ENCODE peak calls at places on chromosomes 5 and 9, in eight cellular contexts. Q is body of pancreas, S is OCI-LY7, F is WERI-Rb-1, J is kidney, X is neuronal stem cell, L is RWPE1, Y is brain microvascular endothelial cell. D is an unnamed sample.

GRCh38 chr5:179378441-179379271 is 33.4 kb upstream of the ADAMTS2 start:
- DNase-seq in Q (peak), S (no peak), F (no peak), J (peak), X (no peak), L (no peak), Y (peak), D (no peak)

GRCh38 chr9:69279084-69279729 is 45.8 kb upstream of the ENTREP1 start:
- DNase-seq in Q (no peak), S (no peak), F (no peak), J (no peak), X (no peak), L (no peak), Y (no peak), D (no peak)

GRCh38 chr5:83551826-83552225 is 80.3 kb downstream of the VCAN start:
- DNase-seq in Q (no peak), S (no peak), F (no peak), J (no peak), X (no peak), L (no peak), Y (no peak), D (no peak)

GRCh38 chr9:103902263-103902662 is 191.8 kb upstream of the SMC2 start:
- DNase-seq in Q (no peak), S (no peak), F (no peak), J (no peak), X (no peak), L (no peak), Y (no peak), D (no peak)

GRCh38 chr9:18788256-18788655 is 244.8 kb downstream of the SAXO1 start:
- DNase-seq in Q (no peak), S (no peak), F (no peak), J (no peak), X (no peak), L (no peak), Y (no peak), D (no peak)

GRCh38 chr9:90167920-90168319 is 474.7 kb downstream of the DIRAS2 start:
- DNase-seq in Q (no peak), S (no peak), F (no peak), J (no peak), X (no peak), L (no peak), Y (no peak), D (no peak)

GRCh38 chr5:909086-909485 is 16.4 kb downstream of the TRIP13 start:
- DNase-seq in Q (no peak), S (no peak), F (peak), J (no peak), X (no peak), L (no peak), Y (no peak), D (no peak)

GRCh38 chr9:116081437-116082110 is 72.0 kb upstream of the PAPPA start:
- DNase-seq in Q (no peak), S (no peak), F (no peak), J (no peak), X (no peak), L (no peak), Y (no peak), D (no peak)

GRCh38 chr5:166507810-166508419 is 1783.5 kb upstream of the WWC1 start:
- DNase-seq in Q (no peak), S (no peak), F (no peak), J (no peak), X (no peak), L (no peak), Y (no peak), D (no peak)

GRCh38 chr5:963310-963672 is 45.3 kb upstream of the NKD2 start:
- DNase-seq in Q (no peak), S (no peak), F (no peak), J (peak), X (no peak), L (no peak), Y (no peak), D (no peak)

GRCh38 chr9:137056739-137057407 is 3.0 kb upstream of the ENTPD2 start:
- DNase-seq in Q (no peak), S (no peak), F (no peak), J (no peak), X (no peak), L (no peak), Y (no peak), D (no peak)

GRCh38 chr9:90946981-90947380 is 145.4 kb downstream of the SYK start:
- DNase-seq in Q (no peak), S (no peak), F (no peak), J (no peak), X (no peak), L (no peak), Y (no peak), D (no peak)

GRCh38 chr5:77718934-77719610 is 57.1 kb downstream of the TBCA start:
- DNase-seq in Q (no peak), S (no peak), F (no peak), J (no peak), X (no peak), L (no peak), Y (no peak), D (no peak)

GRCh38 chr9:550267-550790 is 291.2 kb upstream of the DMRT1 start:
- DNase-seq in Q (no peak), S (no peak), F (no peak), J (no peak), X (no peak), L (no peak), Y (no peak), D (no peak)

GRCh38 chr5:11390369-11390768 is 513.9 kb downstream of the CTNND2 start:
- DNase-seq in Q (no peak), S (no peak), F (no peak), J (no peak), X (no peak), L (no peak), Y (no peak), D (no peak)

GRCh38 chr9:126693428-126693931 is 79.8 kb downstream of the LMX1B start:
- DNase-seq in Q (no peak), S (no peak), F (peak), J (peak), X (no peak), L (no peak), Y (no peak), D (no peak)

GRCh38 chr9:88387035-88387732 is 1.1 kb upstream of the SPIN1 start:
- DNase-seq in Q (peak), S (no peak), F (peak), J (peak), X (no peak), L (no peak), Y (peak), D (no peak)

GRCh38 chr9:114805670-114806551 is at the start of gene TNFSF15:
- DNase-seq in Q (peak), S (peak), F (peak), J (peak), X (no peak), L (peak), Y (peak), D (no peak)

GRCh38 chr9:116451500-116451899 is 235.6 kb upstream of the TRIM32 start:
- DNase-seq in Q (no peak), S (no peak), F (no peak), J (no peak), X (no peak), L (no peak), Y (no peak), D (no peak)

GRCh38 chr9:13568446-13568845 is 289.0 kb upstream of the MPDZ start:
- DNase-seq in Q (no peak), S (no peak), F (no peak), J (no peak), X (no peak), L (no peak), Y (no peak), D (no peak)

GRCh38 chr9:70481471-70481870 is 67.0 kb upstream of the KLF9 start:
- DNase-seq in Q (no peak), S (no peak), F (no peak), J (no peak), X (no peak), L (no peak), Y (no peak), D (no peak)

GRCh38 chr5:157464518-157465171 is 4.6 kb downstream of the NIPAL4 start:
- DNase-seq in Q (peak), S (no peak), F (no peak), J (no peak), X (no peak), L (peak), Y (peak), D (peak)

GRCh38 chr5:180122875-180123274 is 51.3 kb upstream of the RNF130 start:
- DNase-seq in Q (no peak), S (no peak), F (no peak), J (no peak), X (no peak), L (no peak), Y (no peak), D (no peak)

GRCh38 chr9:123265833-123266232 is 2.6 kb downstream of the STRBP start:
- DNase-seq in Q (no peak), S (peak), F (no peak), J (no peak), X (no peak), L (no peak), Y (no peak), D (no peak)

GRCh38 chr5:173318881-173319609 is 9.2 kb downstream of the STC2 start:
- DNase-seq in Q (no peak), S (no peak), F (no peak), J (no peak), X (no peak), L (no peak), Y (no peak), D (no peak)
- H3K27ac ChIP-seq in Q (peak), S (no peak), F (no peak), J (no peak), X (no peak), L (no peak), Y (no peak), D (no peak)

DNA sequence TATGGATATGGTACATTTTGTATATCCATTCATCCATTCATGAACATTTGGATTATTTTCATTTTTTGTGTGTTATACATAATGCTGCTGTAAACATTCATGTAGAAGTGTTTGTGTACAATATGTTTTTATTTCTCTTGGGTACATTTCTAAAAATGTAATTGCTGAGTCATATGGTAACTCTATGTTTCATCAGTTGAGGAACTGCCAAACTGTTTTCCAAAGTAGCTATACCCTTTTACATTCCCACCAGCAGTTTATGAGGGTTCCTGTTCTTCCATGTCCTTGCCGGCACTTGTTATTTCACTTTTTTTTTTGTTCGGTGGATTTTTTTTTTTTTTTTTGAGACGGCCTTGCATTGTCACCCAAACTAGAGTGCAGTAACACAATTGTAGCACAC is 54.0 kb upstream of the MCCC2 start:
- DNase-seq in Q (no peak), S (no peak), F (no peak), J (no peak), X (no peak), L (no peak), Y (no peak), D (no peak)
- H3K27ac ChIP-seq in Q (no peak), S (no peak), F (no peak), J (no peak), X (no peak), L (no peak), Y (peak), D (peak)

DNA sequence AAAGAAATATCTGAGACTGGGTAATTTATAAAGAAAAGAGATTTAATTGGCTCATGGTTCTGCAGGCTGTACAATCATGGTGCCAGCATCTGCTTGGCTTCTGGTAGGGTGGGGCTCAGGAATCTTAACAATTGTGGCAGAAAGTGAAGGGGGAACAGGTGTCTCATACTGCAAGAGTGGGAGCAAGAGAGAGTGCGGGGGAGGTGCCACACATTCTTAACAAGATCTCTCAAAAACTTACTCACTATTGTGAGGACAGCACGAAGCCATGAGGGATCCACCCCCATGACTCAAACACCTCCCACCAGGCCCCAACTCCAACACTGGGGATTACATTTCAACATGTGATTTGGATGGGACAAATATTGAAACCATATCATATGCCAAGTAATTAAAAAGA is 70.1 kb upstream of the PANK3 start:
- DNase-seq in Q (no peak), S (no peak), F (no peak), J (no peak), X (no peak), L (no peak), Y (peak), D (no peak)
- H3K27ac ChIP-seq in Q (no peak), S (no peak), F (no peak), J (no peak), X (no peak), L (no peak), Y (no peak), D (peak)

GRCh38 chr5:140965905-140966292 is 377 bp upstream of the PCDHAC2 start:
- DNase-seq in Q (peak), S (no peak), F (no peak), J (no peak), X (no peak), L (no peak), Y (no peak), D (no peak)

GRCh38 chr5:140969880-140970279 is 3.6 kb downstream of the PCDHAC2 start:
- DNase-seq in Q (no peak), S (no peak), F (peak), J (no peak), X (no peak), L (no peak), Y (no peak), D (no peak)

GRCh38 chr5:140964356-140964755 is 1.9 kb upstream of the PCDHAC2 start:
- DNase-seq in Q (no peak), S (no peak), F (no peak), J (no peak), X (no peak), L (no peak), Y (no peak), D (no peak)

GRCh38 chr5:140966293-140967225 is at the start of gene PCDHAC2:
- DNase-seq in Q (peak), S (no peak), F (peak), J (peak), X (peak), L (peak), Y (no peak), D (peak)

DNA sequence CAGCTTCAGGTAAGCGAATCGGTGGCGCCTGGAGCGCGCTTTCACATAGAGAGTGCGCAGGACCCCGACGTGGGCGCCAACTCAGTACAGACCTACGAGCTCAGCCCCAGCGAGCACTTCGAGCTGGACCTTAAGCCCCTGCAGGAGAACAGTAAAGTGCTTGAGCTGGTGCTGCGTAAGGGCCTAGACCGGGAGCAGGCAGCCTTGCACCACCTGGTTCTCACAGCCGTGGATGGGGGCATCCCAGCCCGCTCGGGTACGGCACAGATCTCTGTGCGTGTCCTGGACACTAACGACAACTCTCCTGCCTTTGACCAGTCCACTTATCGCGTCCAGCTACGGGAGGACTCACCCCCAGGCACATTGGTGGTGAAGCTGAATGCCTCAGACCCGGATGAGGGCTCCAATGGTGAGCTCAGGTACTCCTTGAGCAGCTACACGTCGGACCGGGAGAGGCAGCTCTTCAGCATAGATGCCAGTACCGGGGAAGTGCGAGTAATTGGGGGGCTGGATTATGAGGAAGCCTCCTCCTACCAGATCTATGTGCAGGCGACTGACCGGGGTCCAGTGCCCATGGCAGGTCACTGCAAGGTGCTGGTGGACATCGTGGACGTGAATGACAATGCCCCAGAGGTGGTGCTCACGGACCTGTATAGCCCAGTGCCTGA is 1.1 kb downstream of the PCDHAC2 start:
- DNase-seq in Q (no peak), S (no peak), F (no peak), J (no peak), X (no peak), L (no peak), Y (no peak), D (no peak)
- H3K27ac ChIP-seq in Q (no peak), S (no peak), F (no peak), J (no peak), X (no peak), L (peak), Y (no peak), D (no peak)

DNA sequence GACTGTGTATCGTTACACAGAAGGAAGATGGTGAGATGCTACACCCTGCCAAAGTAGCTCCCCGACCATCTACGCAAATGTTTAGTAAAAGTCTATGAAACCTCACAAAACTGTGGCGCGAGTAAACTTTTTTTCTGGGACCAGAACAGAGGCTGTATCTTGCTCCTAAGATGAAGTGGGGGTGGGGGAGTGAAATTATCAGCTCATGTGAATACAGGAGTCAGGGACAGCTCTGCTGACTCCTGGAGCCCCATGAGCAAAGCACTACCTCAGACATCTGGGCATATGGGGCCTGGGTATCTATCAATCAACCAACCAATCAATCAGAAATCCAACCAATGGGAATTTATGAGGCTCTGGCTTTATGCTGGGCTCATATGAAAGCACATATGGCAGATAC is 138.6 kb upstream of the RANBP3L start:
- DNase-seq in Q (no peak), S (no peak), F (no peak), J (no peak), X (no peak), L (no peak), Y (no peak), D (no peak)
- H3K27ac ChIP-seq in Q (no peak), S (no peak), F (no peak), J (no peak), X (no peak), L (no peak), Y (no peak), D (no peak)

GRCh38 chr9:119218293-119218692 is 150.9 kb downstream of the BRINP1 start:
- DNase-seq in Q (no peak), S (no peak), F (no peak), J (no peak), X (no peak), L (no peak), Y (no peak), D (no peak)

GRCh38 chr9:119215651-119216050 is 153.6 kb downstream of the BRINP1 start:
- DNase-seq in Q (no peak), S (no peak), F (no peak), J (peak), X (no peak), L (no peak), Y (no peak), D (no peak)

GRCh38 chr9:119221281-119221680 is 148.0 kb downstream of the BRINP1 start:
- DNase-seq in Q (no peak), S (no peak), F (no peak), J (no peak), X (no peak), L (no peak), Y (no peak), D (no peak)

GRCh38 chr9:119216891-119217290 is 152.3 kb downstream of the BRINP1 start:
- DNase-seq in Q (peak), S (no peak), F (no peak), J (peak), X (no peak), L (no peak), Y (no peak), D (no peak)
- H3K27ac ChIP-seq in Q (no peak), S (no peak), F (no peak), J (no peak), X (no peak), L (no peak), Y (no peak), D (no peak)

GRCh38 chr5:112707187-112708179 is 30.2 kb upstream of the APC start:
- DNase-seq in Q (peak), S (peak), F (peak), J (peak), X (peak), L (peak), Y (peak), D (peak)

GRCh38 chr5:112709416-112709815 is 28.3 kb upstream of the APC start:
- DNase-seq in Q (no peak), S (no peak), F (no peak), J (no peak), X (no peak), L (no peak), Y (no peak), D (no peak)

GRCh38 chr5:112706446-112707016 is 31.2 kb upstream of the APC start:
- DNase-seq in Q (no peak), S (no peak), F (no peak), J (no peak), X (no peak), L (no peak), Y (no peak), D (no peak)

DNA sequence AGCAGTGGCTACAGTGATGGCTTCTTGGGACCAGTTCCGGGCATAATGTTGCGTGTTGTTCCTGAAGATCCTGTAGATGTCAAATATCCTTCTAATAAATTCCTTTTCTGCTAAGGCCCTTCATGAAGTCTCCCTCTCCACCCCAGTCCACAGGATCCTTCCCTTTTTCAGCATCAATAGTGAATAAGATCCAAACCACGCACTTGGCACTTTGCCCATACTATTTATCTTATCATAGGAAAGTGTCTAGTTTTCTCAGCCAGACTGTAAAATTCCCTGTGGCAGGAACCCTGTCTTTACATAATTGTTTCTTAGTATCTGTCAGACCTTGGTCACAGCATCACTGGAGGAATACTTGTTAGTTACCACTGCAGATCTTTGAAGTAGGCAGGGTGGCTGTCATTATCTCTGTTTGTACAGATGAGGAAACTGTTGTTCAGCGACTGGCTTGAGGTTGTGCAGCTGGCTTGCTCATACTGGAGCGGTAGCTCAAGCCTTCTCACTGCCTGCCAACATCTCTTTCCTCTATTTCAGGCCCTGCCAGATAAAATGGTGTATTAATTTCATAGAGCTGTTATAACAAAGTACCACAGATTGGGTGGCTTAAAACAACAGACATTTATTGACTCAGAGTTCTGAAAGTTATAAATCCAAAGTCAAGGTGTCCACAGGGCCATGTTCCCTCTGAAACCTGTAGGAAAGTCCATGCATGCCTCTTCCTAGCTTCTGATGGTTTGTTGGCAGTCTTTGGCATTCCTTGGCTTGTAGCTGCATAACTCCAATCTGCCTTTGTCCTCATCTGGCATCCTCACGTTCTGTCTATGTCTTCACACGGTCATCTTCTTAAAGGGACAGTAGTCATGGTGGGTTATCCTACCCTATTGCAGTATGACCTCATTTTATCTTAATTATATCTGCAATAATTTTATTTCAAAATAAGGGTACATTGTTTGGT is 33.5 kb upstream of the APC start:
- DNase-seq in Q (peak), S (no peak), F (no peak), J (no peak), X (no peak), L (no peak), Y (peak), D (no peak)
- H3K27ac ChIP-seq in Q (no peak), S (no peak), F (no peak), J (no peak), X (no peak), L (no peak), Y (no peak), D (no peak)